ENCODE peak calls at places on chromosomes 13 and 19, in five cellular contexts. Z, E, M, Q and D are unnamed samples.

GRCh38 chr13:78657699-78658629 is 991 bp downstream of the OBI1 start:
- DNase-seq in Q (peak), E (peak), M (no peak), Z (no peak), D (peak)

GRCh38 chr19:15419413-15420025 is 731 bp upstream of the AKAP8L start:
- DNase-seq in Z (no peak), Q (peak), M (no peak), E (no peak), D (peak)

GRCh38 chr19:8513687-8514504 is at the start of gene ZNF414:
- DNase-seq in Z (peak), M (peak), E (peak), Q (peak), D (peak)

GRCh38 chr19:17079710-17080440 is 4.3 kb downstream of the MYO9B start:
- DNase-seq in Z (no peak), E (no peak), M (peak), Q (peak), D (peak)

GRCh38 chr19:38952395-38953165 is 21.8 kb downstream of the MRPS12 start:
- DNase-seq in Z (no peak), M (no peak), E (peak), Q (peak), D (no peak)

GRCh38 chr13:99687728-99688397 is 186.6 kb downstream of the TM9SF2 start:
- DNase-seq in E (no peak), Z (no peak), M (no peak), Q (no peak), D (no peak)

GRCh38 chr19:56314018-56314583 is 538 bp downstream of the ZSCAN5A start:
- DNase-seq in M (no peak), Z (no peak), Q (no peak), E (peak), D (peak)

GRCh38 chr19:4328243-4328990 is 10.2 kb downstream of the STAP2 start:
- DNase-seq in Q (peak), Z (no peak), E (peak), M (peak), D (peak)

GRCh38 chr19:2394054-2394668 is 33.2 kb downstream of the TIMM13 start:
- DNase-seq in Z (no peak), M (no peak), Q (no peak), E (no peak), D (peak)

GRCh38 chr13:22103046-22103445 is 432.2 kb downstream of the FGF9 start:
- DNase-seq in M (no peak), Z (no peak), Q (no peak), E (no peak), D (no peak)

GRCh38 chr13:98751397-98752110 is 918 bp downstream of the SLC15A1 start:
- DNase-seq in M (no peak), E (peak), Z (no peak), Q (peak), D (peak)